ENCODE peak calls at places on chromosome 5, in nine cellular contexts. R is A673; X is GM12878; I is kidney; T is CD8-positive, alpha-beta T cell; H is DND-41; E is testis; S is astrocyte; V is body of pancreas. J is an unnamed sample. For H3K4me1, the result is how much of the 10 kb centered on the place peaks cover.

GRCh38 chr5:140202610-140203009 is 27.6 kb downstream of the CYSTM1 start:
- DNase-seq in R (no peak), X (no peak), I (no peak), T (no peak), H (no peak), E (no peak), S (no peak), V (peak), J (no peak)

GRCh38 chr5:142012186-142012785 is 541 bp downstream of the GNPDA1 start:
- DNase-seq in R (peak), X (no peak), I (peak), T (peak), H (peak), E (peak), S (no peak), V (peak), J (peak)

GRCh38 chr5:34571380-34572041 is 84.6 kb upstream of the RAI14 start:
- DNase-seq in R (peak), X (no peak), I (no peak), T (no peak), H (no peak), E (no peak), S (peak), V (no peak), J (no peak)

GRCh38 chr5:147160923-147161663 is 73.7 kb upstream of the STK32A start:
- DNase-seq in R (peak), X (no peak), I (no peak), T (no peak), H (no peak), E (no peak), S (peak), V (no peak), J (no peak)

GRCh38 chr5:149652697-149653096 is 71.4 kb downstream of the ARHGEF37 start:
- DNase-seq in R (no peak), X (no peak), I (no peak), T (no peak), H (no peak), E (no peak), S (no peak), V (no peak), J (no peak)

GRCh38 chr5:137129906-137130680 is 369.0 kb downstream of the SPOCK1 start:
- DNase-seq in R (no peak), X (no peak), I (no peak), T (no peak), H (no peak), E (no peak), S (no peak), V (no peak), J (no peak)

GRCh38 chr5:91095786-91096380 is 287.2 kb downstream of the ARRDC3 start:
- DNase-seq in R (no peak), X (no peak), I (no peak), T (no peak), H (no peak), E (no peak), S (no peak), V (no peak), J (no peak)

GRCh38 chr5:29143266-29143665 is 2050.2 kb upstream of the CDH6 start:
- DNase-seq in R (peak), X (no peak), I (no peak), T (no peak), H (no peak), E (no peak), S (no peak), V (no peak), J (no peak)

GRCh38 chr5:135829681-135830383 is 4.6 kb upstream of the SLC25A48 start:
- DNase-seq in R (peak), X (no peak), I (peak), T (no peak), H (peak), E (peak), S (peak), V (peak), J (peak)

GRCh38 chr5:88889165-88890069 is 6.4 kb upstream of the MEF2C start:
- DNase-seq in R (peak), X (no peak), I (peak), T (no peak), H (no peak), E (peak), S (peak), V (peak), J (peak)

GRCh38 chr5:42992035-42992570 is 48.0 kb downstream of the ANXA2R start:
- DNase-seq in R (peak), X (no peak), I (peak), T (peak), H (peak), E (peak), S (peak), V (peak), J (peak)

GRCh38 chr5:15703901-15704300 is 203.9 kb downstream of the FBXL7 start:
- DNase-seq in R (no peak), X (no peak), I (no peak), T (no peak), H (no peak), E (no peak), S (no peak), V (no peak), J (no peak)

GRCh38 chr5:43314724-43315123 is 1.5 kb upstream of the HMGCS1 start:
- DNase-seq in R (no peak), X (no peak), I (no peak), T (no peak), H (no peak), E (no peak), S (no peak), V (no peak), J (no peak)

GRCh38 chr5:144352318-144352717 is 181.6 kb downstream of the KCTD16 start:
- DNase-seq in R (no peak), X (no peak), I (no peak), T (no peak), H (no peak), E (no peak), S (no peak), V (peak), J (no peak)

GRCh38 chr5:161105563-161105962 is 253.6 kb upstream of the ATP10B start:
- DNase-seq in R (no peak), X (no peak), I (no peak), T (no peak), H (no peak), E (peak), S (peak), V (no peak), J (no peak)

GRCh38 chr5:82004511-82004910 is 32.7 kb downstream of the ATG10 start:
- DNase-seq in R (no peak), X (no peak), I (no peak), T (no peak), H (no peak), E (no peak), S (peak), V (no peak), J (no peak)

GRCh38 chr5:56273376-56274005 is 40.4 kb upstream of the ANKRD55 start:
- DNase-seq in R (no peak), X (no peak), I (no peak), T (no peak), H (no peak), E (no peak), S (no peak), V (no peak), J (no peak)

GRCh38 chr5:163503106-163504090 is 2.0 kb upstream of the MAT2B start:
- DNase-seq in R (peak), X (peak), I (peak), T (no peak), H (peak), E (peak), S (peak), V (peak), J (peak)
- TF ChIP-seq CTCF in R (peak), X (peak), I (peak), T (no peak), H (peak), E (no peak), S (peak), V (no peak), J (no peak)

GRCh38 chr5:77847814-77848290 is 71.7 kb upstream of the TBCA start:
- DNase-seq in R (no peak), X (no peak), I (no peak), T (no peak), H (no peak), E (no peak), S (no peak), V (no peak), J (no peak)
- H3K4me3 ChIP-seq in R (no peak), X (no peak), I (no peak), T (no peak), H (no peak), E (no peak), S (no peak), V (no peak), J (no peak)

DNA sequence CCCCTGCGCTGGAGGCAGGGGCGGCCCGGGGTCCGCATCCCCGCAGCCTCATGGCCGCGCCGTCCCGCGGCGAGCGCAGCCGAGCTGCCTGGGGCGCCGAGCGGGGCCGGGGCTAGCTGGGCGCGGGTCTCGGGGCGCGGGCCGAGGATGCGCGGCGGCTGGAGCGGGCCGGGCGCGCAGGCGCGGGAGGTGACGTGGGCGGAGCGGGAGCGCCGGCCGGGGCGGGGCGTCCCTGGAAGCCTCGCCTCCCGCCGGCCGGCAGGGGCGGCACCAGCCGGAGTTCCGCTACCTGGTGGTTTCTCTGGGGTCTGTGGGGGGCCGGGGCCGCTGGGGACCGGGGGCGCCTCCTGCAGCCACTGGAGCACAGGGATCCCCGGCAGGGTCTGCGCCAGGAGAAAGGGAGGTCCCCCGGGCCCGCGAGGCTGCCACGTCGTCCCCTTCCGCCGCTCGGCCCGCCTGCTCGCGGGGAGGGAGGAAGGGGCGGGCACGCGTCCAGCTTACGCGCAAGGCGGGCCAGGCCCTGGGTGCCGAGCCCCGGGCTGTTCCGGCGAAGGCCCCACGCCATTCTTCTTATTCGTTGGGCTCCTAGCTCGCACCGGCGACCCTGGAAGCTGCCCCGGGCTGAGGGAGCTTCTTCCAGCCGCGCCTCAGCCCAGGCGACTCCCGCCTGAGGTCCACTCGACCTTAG is at the start of gene LPCAT1:
- DNase-seq in R (peak), X (no peak), I (peak), T (peak), H (peak), E (peak), S (peak), V (peak), J (peak)
- H3K4me1 ChIP-seq in R (under half), X (under half), I (under half), T (under half), H (under half), E (under half), S (under half), V (under half), J (under half)

DNA sequence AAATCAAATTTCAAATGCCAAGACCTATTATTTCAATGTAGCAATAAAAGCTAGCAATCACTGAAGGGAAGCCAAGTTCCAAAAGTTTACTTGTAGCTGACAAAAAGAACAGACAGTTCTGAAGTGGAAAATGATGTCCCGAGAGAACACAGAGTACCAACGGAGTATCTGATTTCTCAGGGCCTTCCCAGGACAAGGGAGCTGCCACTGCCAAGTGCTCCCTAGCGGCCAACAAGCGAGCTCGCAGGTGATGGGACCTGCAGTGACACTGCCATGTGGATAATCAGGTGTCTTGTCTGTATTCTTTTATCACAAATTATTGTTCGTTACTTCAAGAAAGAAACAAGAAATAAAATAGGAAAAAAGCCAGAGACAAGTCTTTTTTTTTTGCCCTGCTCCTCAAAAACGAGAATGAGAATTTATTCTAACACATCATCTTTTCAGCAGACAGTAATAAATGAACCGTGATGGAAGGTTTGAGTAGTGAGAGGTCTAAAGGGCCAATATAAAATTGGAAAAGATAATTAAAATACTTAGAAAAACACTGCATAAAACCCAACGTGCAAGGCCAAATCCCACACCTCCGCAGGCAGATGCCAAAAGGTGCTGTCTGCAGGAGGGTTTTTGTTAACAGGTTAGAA is 159.4 kb downstream of the MYO10 start:
- DNase-seq in R (peak), X (no peak), I (no peak), T (no peak), H (no peak), E (peak), S (no peak), V (peak), J (no peak)
- TF ChIP-seq CTCF in R (peak), X (no peak), I (no peak), T (no peak), H (no peak), E (peak), S (peak), V (peak), J (no peak)